ENCODE peak calls at places on chromosomes 12 and 14, in six cellular contexts. R is WTC11, M is GM23338, O is HepG2, S is H1, I is GM12878. C is an unnamed sample.

GRCh38 chr12:80101126-80101525 is 1.8 kb downstream of the OTOGL start:
- DNase-seq in R (no peak), S (no peak), O (no peak), M (no peak), I (no peak), C (peak)

GRCh38 chr12:21942377-21942703 is 1.1 kb upstream of the ABCC9 start:
- DNase-seq in I (no peak), O (no peak), M (no peak), R (no peak), S (no peak), C (no peak)

GRCh38 chr12:46303039-46303666 is 34.3 kb upstream of the SLC38A1 start:
- DNase-seq in S (no peak), O (peak), R (peak), M (peak), I (peak), C (peak)

GRCh38 chr12:94872007-94872653 is 131.4 kb downstream of the NDUFA12 start:
- DNase-seq in R (no peak), I (no peak), M (peak), O (no peak), S (no peak), C (no peak)

GRCh38 chr12:2233034-2233433 is 180.2 kb downstream of the CACNA1C start:
- DNase-seq in R (no peak), S (no peak), M (no peak), O (no peak), I (no peak), C (no peak)

GRCh38 chr14:106372870-106373657 is 846.7 kb downstream of the TMEM121 start:
- DNase-seq in M (peak), O (peak), R (peak), S (no peak), I (no peak), C (peak)

GRCh38 chr14:92645841-92646478 is 102.5 kb downstream of the LGMN start:
- DNase-seq in I (no peak), O (no peak), R (no peak), M (no peak), S (no peak), C (no peak)

GRCh38 chr12:55742719-55743130 is at the start of gene GDF11:
- DNase-seq in I (no peak), R (peak), S (no peak), O (peak), M (peak), C (no peak)

GRCh38 chr12:89073027-89073398 is 279.3 kb downstream of the DUSP6 start:
- DNase-seq in R (no peak), M (no peak), O (no peak), I (no peak), S (no peak), C (no peak)

GRCh38 chr12:45050751-45051489 is at the start of gene DBX2:
- DNase-seq in O (no peak), S (no peak), I (no peak), M (peak), R (peak), C (no peak)

GRCh38 chr14:63713765-63714164 is 14.1 kb downstream of the SGPP1 start:
- DNase-seq in M (no peak), I (no peak), S (no peak), O (no peak), R (no peak), C (no peak)

GRCh38 chr14:70882771-70883492 is 24.3 kb upstream of the PCNX1 start:
- DNase-seq in S (no peak), R (no peak), O (no peak), M (no peak), I (peak), C (no peak)

GRCh38 chr12:102008615-102009126 is 53.1 kb downstream of the WASHC3 start:
- DNase-seq in I (no peak), R (no peak), M (no peak), O (no peak), S (no peak), C (no peak)

GRCh38 chr12:105729931-105730330 is 399.4 kb downstream of the C12orf75 start:
- DNase-seq in M (no peak), O (no peak), I (no peak), R (no peak), S (no peak), C (no peak)

GRCh38 chr14:27228053-27228452 is 630.2 kb upstream of the NOVA1 start:
- DNase-seq in O (no peak), S (no peak), R (no peak), M (no peak), I (no peak), C (no peak)

GRCh38 chr12:29768372-29768771 is 15.4 kb downstream of the TMTC1 start:
- DNase-seq in S (no peak), M (no peak), R (no peak), I (no peak), O (no peak), C (no peak)

GRCh38 chr12:124152733-124153132 is 142.2 kb upstream of the RFLNA start:
- DNase-seq in S (no peak), M (no peak), R (no peak), O (no peak), I (no peak), C (no peak)

GRCh38 chr14:28157887-28158791 is 608.4 kb upstream of the FOXG1 start:
- DNase-seq in M (no peak), I (no peak), O (no peak), R (no peak), S (no peak), C (no peak)

GRCh38 chr14:36057452-36058142 is 118.9 kb downstream of the PTCSC3 start:
- DNase-seq in S (no peak), I (no peak), M (no peak), O (no peak), R (no peak), C (no peak)

GRCh38 chr14:71638523-71639196 is 293.6 kb upstream of the RGS6 start:
- DNase-seq in M (no peak), I (no peak), O (no peak), R (no peak), S (no peak), C (no peak)

GRCh38 chr12:93614917-93615596 is 42.6 kb downstream of the SOCS2 start:
- DNase-seq in I (no peak), O (no peak), M (no peak), S (no peak), R (no peak), C (no peak)

GRCh38 chr12:125071456-125071855 is 6.2 kb downstream of the AACS start:
- DNase-seq in I (no peak), M (no peak), O (no peak), S (no peak), R (no peak), C (no peak)

GRCh38 chr12:105912911-105913514 is 225.7 kb downstream of the NUAK1 start:
- DNase-seq in O (no peak), I (no peak), M (no peak), R (no peak), S (no peak), C (no peak)

GRCh38 chr12:116547955-116548471 is 11.2 kb upstream of the MAP1LC3B2 start:
- DNase-seq in R (no peak), I (no peak), M (peak), S (no peak), O (no peak), C (peak)

GRCh38 chr14:92729632-92730358 is 18.6 kb downstream of the LGMN start:
- DNase-seq in I (no peak), M (no peak), O (no peak), S (no peak), R (no peak), C (no peak)

GRCh38 chr12:67795235-67795634 is 146.7 kb downstream of the DYRK2 start:
- DNase-seq in S (no peak), M (no peak), I (no peak), O (no peak), R (no peak), C (no peak)

GRCh38 chr12:92952394-92952793 is 23.3 kb upstream of the EEA1 start:
- DNase-seq in I (no peak), R (no peak), O (no peak), S (no peak), M (no peak), C (no peak)

GRCh38 chr14:90578283-90578985 is 181.6 kb downstream of the CALM1 start:
- DNase-seq in S (no peak), O (no peak), M (no peak), R (no peak), I (no peak), C (peak)

GRCh38 chr14:90576581-90576980 is 179.8 kb downstream of the CALM1 start:
- DNase-seq in O (no peak), R (no peak), S (no peak), I (no peak), M (no peak), C (no peak)

GRCh38 chr14:90576981-90577660 is 180.3 kb downstream of the CALM1 start:
- DNase-seq in O (no peak), R (no peak), M (no peak), I (no peak), S (no peak), C (peak)

GRCh38 chr14:90579088-90579487 is 182.3 kb downstream of the CALM1 start:
- DNase-seq in I (no peak), S (no peak), R (no peak), O (no peak), M (no peak), C (no peak)

DNA sequence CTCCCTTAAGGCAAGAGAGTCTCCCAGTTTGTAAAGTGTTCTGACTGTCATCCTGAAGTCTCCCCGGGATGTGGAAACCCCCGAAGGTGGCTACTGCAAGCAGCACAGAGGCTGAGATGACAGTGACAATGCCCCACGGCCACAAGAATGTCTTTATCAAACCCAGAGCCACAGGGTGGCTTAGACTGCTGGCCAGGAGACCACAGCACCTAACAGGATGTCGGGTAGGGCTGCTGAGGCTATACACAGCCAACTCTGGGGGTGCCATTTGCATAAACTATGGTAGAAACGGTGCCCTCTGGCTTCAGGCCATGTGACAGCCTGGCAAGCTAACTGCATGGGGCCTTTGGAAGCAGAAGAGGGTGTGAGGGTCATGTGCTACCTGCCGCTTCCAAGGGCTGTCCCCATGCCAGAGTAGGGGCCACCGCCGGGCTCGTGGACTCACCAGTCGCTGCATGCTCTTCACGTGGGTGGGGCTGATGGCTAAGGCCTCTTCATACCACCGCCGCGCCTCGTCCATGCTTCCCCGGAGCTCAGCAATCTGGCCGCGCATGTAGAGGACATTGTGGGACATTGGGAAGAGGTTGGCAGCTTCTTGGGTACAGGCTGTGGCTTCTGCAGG is 180.9 kb downstream of the CALM1 start:
- DNase-seq in M (no peak), S (no peak), O (no peak), I (no peak), R (no peak), C (no peak)
- TF ChIP-seq CREB1 in M (no peak), S (no peak), O (no peak), I (no peak), R (no peak), C (no peak)

DNA sequence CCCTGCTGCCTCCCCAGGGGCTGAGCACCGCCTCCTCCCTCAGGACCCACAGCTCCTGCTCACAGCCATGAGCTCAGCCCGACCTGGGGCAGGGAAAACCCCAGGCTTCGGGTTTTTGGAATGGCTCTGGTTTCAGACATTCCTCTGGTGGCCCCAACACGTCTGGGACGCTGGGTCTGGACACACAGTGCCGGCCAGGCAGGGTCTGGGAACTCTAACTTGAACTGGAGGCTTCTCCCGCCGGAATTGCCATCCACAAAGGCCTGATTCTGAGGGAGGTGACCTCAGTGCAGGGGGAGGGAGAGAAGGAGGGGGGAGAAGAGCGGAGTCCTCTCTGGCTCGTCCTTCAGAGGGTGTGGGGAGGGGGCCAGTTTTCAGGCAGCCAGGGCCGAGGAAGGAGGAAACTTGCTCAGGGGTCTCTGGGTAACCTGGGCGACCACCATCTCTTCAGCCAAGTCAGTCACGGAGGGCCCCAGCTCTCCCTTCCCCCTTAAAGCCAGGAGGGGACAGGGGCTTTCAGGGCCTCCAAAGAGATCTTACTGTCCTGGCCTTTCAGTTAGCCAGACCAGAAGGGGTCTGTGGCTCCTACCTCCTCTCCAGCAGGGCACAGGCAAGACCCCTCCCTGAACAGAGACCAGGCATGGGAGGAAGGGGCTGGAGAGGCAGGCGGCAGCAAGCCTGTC is 19.4 kb downstream of the NCKAP5L start:
- DNase-seq in I (no peak), O (no peak), S (no peak), R (peak), M (peak), C (no peak)
- TF ChIP-seq CREB1 in I (no peak), O (no peak), S (no peak), R (no peak), M (no peak), C (no peak)

GRCh38 chr12:51820721-51821422 is 27.6 kb downstream of the FIGNL2 start:
- DNase-seq in O (no peak), I (no peak), R (peak), M (peak), S (no peak), C (peak)

GRCh38 chr12:51822261-51822616 is 26.3 kb downstream of the FIGNL2 start:
- DNase-seq in I (no peak), R (no peak), O (no peak), S (no peak), M (no peak), C (no peak)

GRCh38 chr12:51822956-51823355 is 25.6 kb downstream of the FIGNL2 start:
- DNase-seq in S (no peak), O (no peak), I (no peak), R (no peak), M (no peak), C (no peak)

GRCh38 chr12:51819851-51820720 is 28.4 kb downstream of the FIGNL2 start:
- DNase-seq in M (peak), S (no peak), I (no peak), O (no peak), R (no peak), C (no peak)

GRCh38 chr12:51821423-51822260 is 26.9 kb downstream of the FIGNL2 start:
- DNase-seq in S (no peak), M (peak), R (peak), I (no peak), O (no peak), C (no peak)
- TF ChIP-seq CREB1 in S (peak), M (peak), R (no peak), I (no peak), O (no peak), C (no peak)

DNA sequence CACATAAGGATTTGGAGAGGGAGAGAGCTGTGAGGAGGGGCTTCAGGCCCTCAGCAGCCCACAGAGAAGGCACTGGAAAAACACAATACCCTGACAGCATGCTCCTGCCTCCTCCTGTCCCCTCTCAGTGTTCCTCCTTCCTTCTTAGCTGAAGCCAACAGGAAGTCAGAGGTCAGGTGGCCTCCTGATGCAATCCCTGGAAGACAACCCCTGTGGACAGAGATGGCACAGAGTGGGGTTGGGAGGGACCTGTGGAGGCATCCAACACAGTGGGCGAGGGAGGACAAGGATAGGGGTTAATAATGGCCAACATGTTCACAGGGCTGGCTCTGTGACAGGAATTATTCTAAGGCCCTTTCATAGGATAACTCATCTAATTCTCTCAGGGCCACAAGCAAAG is 15.4 kb upstream of the IFI27L2 start:
- DNase-seq in O (no peak), I (no peak), M (peak), S (no peak), R (peak), C (no peak)
- TF ChIP-seq CREB1 in O (no peak), I (no peak), M (no peak), S (no peak), R (no peak), C (no peak)